ENCODE peak calls at places on chromosome 6, in seven cellular contexts. K is fibroblast of lung, S is suprapubic skin, D is tibial artery, M is GM12864, G is heart left ventricle, I is nephron progenitor cell. W is an unnamed sample.

GRCh38 chr6:28782113-28782673 is 141.6 kb downstream of the TRIM27 start:
- DNase-seq in K (no peak), S (no peak), D (no peak), M (no peak), G (no peak), I (no peak), W (no peak)

GRCh38 chr6:20952605-20953004 is 418.3 kb downstream of the CDKAL1 start:
- DNase-seq in K (peak), S (no peak), D (no peak), M (no peak), G (no peak), I (no peak), W (peak)

GRCh38 chr6:135522975-135523692 is 25.6 kb upstream of the AHI1 start:
- DNase-seq in K (peak), S (no peak), D (no peak), M (no peak), G (no peak), I (no peak), W (no peak)

GRCh38 chr6:37636112-37636511 is 61.6 kb downstream of the MDGA1 start:
- DNase-seq in K (no peak), S (no peak), D (no peak), M (no peak), G (no peak), I (no peak), W (no peak)

GRCh38 chr6:138769102-138769676 is 4.4 kb upstream of the CCDC28A start:
- DNase-seq in K (no peak), S (no peak), D (no peak), M (no peak), G (no peak), I (no peak), W (no peak)

GRCh38 chr6:137248702-137249101 is 29.5 kb upstream of the IFNGR1 start:
- DNase-seq in K (no peak), S (no peak), D (peak), M (no peak), G (no peak), I (no peak), W (no peak)

GRCh38 chr6:28336284-28337024 is 506 bp upstream of the ZSCAN31 start:
- DNase-seq in K (peak), S (no peak), D (no peak), M (peak), G (no peak), I (peak), W (no peak)

GRCh38 chr6:108848116-108848868 is at the start of gene ARMC2:
- DNase-seq in K (peak), S (peak), D (peak), M (peak), G (peak), I (peak), W (peak)

GRCh38 chr6:12147557-12148316 is 135.6 kb downstream of the HIVEP1 start:
- DNase-seq in K (peak), S (no peak), D (no peak), M (no peak), G (no peak), I (no peak), W (no peak)

GRCh38 chr6:26445934-26446667 is 5.8 kb downstream of the BTN3A3 start:
- DNase-seq in K (no peak), S (no peak), D (no peak), M (peak), G (no peak), I (no peak), W (no peak)

GRCh38 chr6:96907498-96907897 is 9.8 kb upstream of the NDUFAF4 start:
- DNase-seq in K (peak), S (no peak), D (no peak), M (peak), G (no peak), I (no peak), W (peak)

GRCh38 chr6:139164001-139164400 is 29.1 kb downstream of the HECA start:
- DNase-seq in K (no peak), S (no peak), D (no peak), M (no peak), G (no peak), I (no peak), W (no peak)

GRCh38 chr6:93621400-93621799 is 202.0 kb upstream of the EPHA7 start:
- DNase-seq in K (no peak), S (no peak), D (no peak), M (no peak), G (no peak), I (no peak), W (no peak)

GRCh38 chr6:129842881-129843409 is 18.2 kb downstream of the TMEM244 start:
- DNase-seq in K (no peak), S (no peak), D (no peak), M (no peak), G (no peak), I (no peak), W (no peak)

GRCh38 chr6:112269165-112269564 is 14.8 kb upstream of the LAMA4 start:
- DNase-seq in K (no peak), S (no peak), D (peak), M (no peak), G (no peak), I (no peak), W (no peak)

GRCh38 chr6:149062653-149063348 is 254.7 kb upstream of the TAB2 start:
- DNase-seq in K (no peak), S (no peak), D (no peak), M (no peak), G (no peak), I (no peak), W (no peak)

GRCh38 chr6:21593412-21593926 is at the start of gene SOX4:
- DNase-seq in K (peak), S (peak), D (peak), M (peak), G (peak), I (peak), W (peak)

GRCh38 chr6:26045046-26045938 is 41.9 kb upstream of the HFE start:
- DNase-seq in K (peak), S (peak), D (peak), M (peak), G (peak), I (no peak), W (peak)

GRCh38 chr6:84731901-84732300 is 32.5 kb downstream of the TBX18 start:
- DNase-seq in K (no peak), S (no peak), D (no peak), M (no peak), G (no peak), I (no peak), W (no peak)

GRCh38 chr6:84733889-84734288 is 30.5 kb downstream of the TBX18 start:
- DNase-seq in K (no peak), S (no peak), D (no peak), M (no peak), G (no peak), I (no peak), W (no peak)

GRCh38 chr6:84728602-84729001 is 35.8 kb downstream of the TBX18 start:
- DNase-seq in K (peak), S (no peak), D (no peak), M (no peak), G (no peak), I (no peak), W (peak)
- TF ChIP-seq CTCF in K (peak), S (no peak), D (no peak), M (peak), G (no peak), I (peak), W (peak)

DNA sequence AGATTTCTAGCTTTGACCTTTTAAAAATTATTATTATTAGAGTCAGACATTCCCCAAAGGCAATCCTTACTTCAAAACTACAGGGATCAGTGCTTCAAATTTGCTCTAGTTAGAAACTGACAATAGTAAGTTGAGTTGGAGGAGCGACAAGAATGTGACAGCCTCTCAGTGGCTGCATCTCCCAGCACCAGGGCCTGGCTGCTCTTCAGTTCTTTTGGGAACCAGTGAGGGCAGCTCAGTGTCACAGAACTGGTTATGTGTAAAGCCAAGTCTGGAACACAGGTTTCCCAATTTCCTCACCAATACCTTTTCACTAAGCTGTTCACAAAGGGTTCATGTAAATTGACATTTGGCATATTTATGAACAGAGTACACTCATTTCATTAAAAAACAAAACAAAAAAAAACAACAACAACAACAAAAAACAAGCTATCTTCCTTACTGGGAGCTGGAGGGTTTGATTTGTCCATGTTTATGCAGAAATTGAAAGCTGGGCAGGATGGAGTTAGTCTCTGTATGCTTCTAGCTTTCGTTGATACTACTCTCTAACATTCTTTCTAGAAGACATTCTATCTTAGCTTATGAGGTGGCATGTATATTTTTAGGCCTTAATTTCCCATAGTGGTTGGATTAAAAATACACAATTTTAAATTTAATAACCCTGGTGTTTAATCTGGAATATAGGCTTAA is 95.0 kb downstream of the SAMD5 start:
- DNase-seq in K (peak), S (no peak), D (no peak), M (no peak), G (peak), I (no peak), W (no peak)
- TF ChIP-seq CTCF in K (no peak), S (no peak), D (no peak), M (no peak), G (no peak), I (no peak), W (no peak)

GRCh38 chr6:146543211-146543939 is at the start of gene RAB32:
- DNase-seq in K (peak), S (peak), D (peak), M (no peak), G (peak), I (peak), W (peak)
- TF ChIP-seq CTCF in K (peak), S (peak), D (peak), M (no peak), G (peak), I (peak), W (peak)

GRCh38 chr6:150894935-150895686 is 29.6 kb downstream of the MTHFD1L start:
- DNase-seq in K (peak), S (no peak), D (no peak), M (peak), G (no peak), I (no peak), W (no peak)
- TF ChIP-seq CTCF in K (no peak), S (no peak), D (no peak), M (no peak), G (no peak), I (no peak), W (peak)